ENCODE peak calls at places on chromosomes 13 and 19, in nine cellular contexts. Z, E, J, C, H, T, A, F and L are unnamed samples.

GRCh38 chr13:45328661-45329105 is 12.3 kb downstream of the TPT1 start:
- DNase-seq in A (peak), J (no peak), C (no peak), Z (no peak), T (no peak), H (no peak), E (no peak), F (no peak), L (no peak)

GRCh38 chr13:42894765-42895181 is 97.3 kb downstream of the EPSTI1 start:
- DNase-seq in Z (no peak), C (no peak), F (no peak), J (peak), E (no peak), A (peak), T (no peak), H (no peak), L (no peak)

GRCh38 chr19:3784607-3785463 is 1.3 kb downstream of the MATK start:
- DNase-seq in C (no peak), A (no peak), Z (no peak), T (no peak), H (no peak), E (no peak), J (no peak), F (no peak), L (no peak)

GRCh38 chr19:12868540-12869112 is 12.6 kb downstream of the DNASE2 start:
- DNase-seq in A (peak), E (no peak), J (no peak), H (no peak), C (no peak), F (no peak), Z (no peak), T (no peak), L (no peak)

GRCh38 chr13:51070005-51070649 is 40.9 kb downstream of the C13orf42 start:
- DNase-seq in F (peak), E (peak), J (peak), H (peak), T (peak), A (peak), C (peak), Z (peak), L (peak)

GRCh38 chr19:56639217-56639616 is 3.7 kb upstream of the SMIM17 start:
- DNase-seq in H (no peak), J (no peak), C (no peak), F (no peak), E (no peak), A (peak), Z (no peak), T (no peak), L (no peak)

GRCh38 chr13:21326155-21327030 is 132.7 kb downstream of the ZDHHC20 start:
- DNase-seq in E (no peak), F (no peak), H (no peak), C (no peak), T (peak), A (peak), Z (no peak), J (peak), L (no peak)

GRCh38 chr13:111286162-111286561 is 34.3 kb upstream of the TEX29 start:
- DNase-seq in T (no peak), J (no peak), E (no peak), A (no peak), F (no peak), H (no peak), Z (no peak), C (no peak), L (no peak)

GRCh38 chr19:46133101-46133627 is 8.7 kb upstream of the IGFL3 start:
- DNase-seq in H (no peak), E (peak), A (peak), C (no peak), Z (no peak), F (no peak), J (peak), T (peak), L (peak)

GRCh38 chr19:7888145-7888825 is at the start of gene LRRC8E:
- DNase-seq in Z (no peak), C (no peak), H (no peak), T (peak), A (peak), E (peak), J (peak), F (no peak), L (peak)

GRCh38 chr19:55635856-55636440 is 4.9 kb upstream of the ZNF580 start:
- DNase-seq in F (no peak), C (no peak), J (no peak), H (peak), Z (no peak), E (no peak), A (no peak), T (no peak), L (no peak)

GRCh38 chr13:67390462-67391093 is 160.4 kb upstream of the PCDH9 start:
- DNase-seq in H (no peak), C (no peak), J (no peak), Z (no peak), T (no peak), E (no peak), A (peak), F (no peak), L (no peak)

GRCh38 chr19:55563261-55563690 is 17.4 kb downstream of the ZNF579 start:
- DNase-seq in E (no peak), F (no peak), C (no peak), J (no peak), H (peak), Z (no peak), A (peak), T (peak), L (no peak)

GRCh38 chr19:7427944-7428343 is 60.9 kb downstream of the PEX11G start:
- DNase-seq in A (peak), J (no peak), T (no peak), C (no peak), H (no peak), Z (no peak), E (no peak), F (no peak), L (no peak)

GRCh38 chr13:40340368-40341085 is 325.9 kb downstream of the FOXO1 start:
- DNase-seq in J (no peak), T (no peak), H (no peak), Z (peak), E (no peak), F (peak), C (no peak), A (peak), L (no peak)

GRCh38 chr13:98293103-98293502 is 116.0 kb upstream of the RNF113B start:
- DNase-seq in E (no peak), Z (no peak), A (no peak), C (no peak), H (no peak), F (no peak), J (no peak), T (peak), L (no peak)

GRCh38 chr19:6678690-6679109 is 8.7 kb upstream of the TNFSF14 start:
- DNase-seq in E (no peak), F (no peak), H (no peak), Z (no peak), J (peak), A (peak), T (no peak), C (no peak), L (no peak)

GRCh38 chr19:7734220-7735203 is 2.6 kb upstream of the CLEC4G start:
- DNase-seq in J (peak), A (peak), C (no peak), T (peak), H (no peak), F (no peak), Z (no peak), E (no peak), L (no peak)

GRCh38 chr19:37931941-37932655 is 25.1 kb downstream of the SIPA1L3 start:
- DNase-seq in E (peak), H (peak), C (peak), T (peak), J (peak), A (peak), Z (no peak), F (peak), L (peak)

GRCh38 chr13:106138620-106139019 is 396.8 kb downstream of the EFNB2 start:
- DNase-seq in J (peak), A (no peak), C (no peak), E (no peak), T (no peak), H (no peak), Z (no peak), F (no peak), L (no peak)

GRCh38 chr13:46339035-46339666 is 47.9 kb downstream of the RUBCNL start:
- DNase-seq in A (peak), Z (peak), H (no peak), J (peak), T (peak), F (no peak), C (no peak), E (no peak), L (no peak)

GRCh38 chr19:44718441-44719261 is 19.7 kb downstream of the CEACAM16 start:
- DNase-seq in F (peak), Z (no peak), H (peak), E (no peak), A (no peak), C (no peak), T (peak), J (no peak), L (no peak)

GRCh38 chr13:103081435-103081834 is 15.2 kb upstream of the SLC10A2 start:
- DNase-seq in H (no peak), C (no peak), E (no peak), J (no peak), A (no peak), F (no peak), T (no peak), Z (no peak), L (no peak)

GRCh38 chr13:29573190-29573589 is 22.3 kb downstream of the SLC7A1 start:
- DNase-seq in T (peak), H (no peak), C (no peak), J (no peak), Z (no peak), E (no peak), A (peak), F (no peak), L (no peak)

GRCh38 chr13:25571237-25571636 is 199.5 kb downstream of the ATP8A2 start:
- DNase-seq in F (no peak), J (no peak), E (no peak), H (no peak), T (no peak), A (peak), C (no peak), Z (no peak), L (no peak)
- TF ChIP-seq CTCF in F (no peak), J (no peak), E (peak), H (no peak), T (no peak), A (peak), C (no peak), Z (no peak), L (peak)

GRCh38 chr19:18349524-18350128 is 9.2 kb downstream of the PGPEP1 start:
- DNase-seq in C (no peak), Z (no peak), A (peak), J (peak), E (peak), H (peak), T (peak), F (no peak), L (no peak)
- TF ChIP-seq CTCF in C (peak), Z (peak), A (peak), J (peak), E (peak), H (peak), T (peak), F (peak), L (peak)

DNA sequence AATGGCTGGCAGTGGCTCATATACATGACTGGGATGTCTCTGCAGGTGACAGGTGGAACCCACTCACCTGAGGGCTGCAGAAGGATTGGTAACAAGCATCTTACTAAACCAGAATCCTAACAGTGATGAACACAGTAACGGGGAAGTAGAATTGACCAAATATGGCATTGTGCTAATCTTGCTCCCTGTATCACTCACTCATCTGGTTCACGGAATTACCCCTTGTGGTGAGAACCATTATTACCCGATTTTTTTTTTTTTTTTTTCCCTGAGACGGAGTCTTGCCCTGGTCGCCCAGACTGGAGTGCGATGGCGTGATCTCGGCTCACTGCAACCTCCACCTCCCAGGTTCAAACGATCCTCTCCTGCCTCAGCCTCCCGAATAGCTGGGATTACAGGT is 69.5 kb downstream of the PTPRS start:
- DNase-seq in T (no peak), C (no peak), E (no peak), J (no peak), F (no peak), H (no peak), A (peak), Z (no peak), L (no peak)
- TF ChIP-seq CTCF in T (no peak), C (no peak), E (peak), J (peak), F (no peak), H (no peak), A (peak), Z (peak), L (peak)

DNA sequence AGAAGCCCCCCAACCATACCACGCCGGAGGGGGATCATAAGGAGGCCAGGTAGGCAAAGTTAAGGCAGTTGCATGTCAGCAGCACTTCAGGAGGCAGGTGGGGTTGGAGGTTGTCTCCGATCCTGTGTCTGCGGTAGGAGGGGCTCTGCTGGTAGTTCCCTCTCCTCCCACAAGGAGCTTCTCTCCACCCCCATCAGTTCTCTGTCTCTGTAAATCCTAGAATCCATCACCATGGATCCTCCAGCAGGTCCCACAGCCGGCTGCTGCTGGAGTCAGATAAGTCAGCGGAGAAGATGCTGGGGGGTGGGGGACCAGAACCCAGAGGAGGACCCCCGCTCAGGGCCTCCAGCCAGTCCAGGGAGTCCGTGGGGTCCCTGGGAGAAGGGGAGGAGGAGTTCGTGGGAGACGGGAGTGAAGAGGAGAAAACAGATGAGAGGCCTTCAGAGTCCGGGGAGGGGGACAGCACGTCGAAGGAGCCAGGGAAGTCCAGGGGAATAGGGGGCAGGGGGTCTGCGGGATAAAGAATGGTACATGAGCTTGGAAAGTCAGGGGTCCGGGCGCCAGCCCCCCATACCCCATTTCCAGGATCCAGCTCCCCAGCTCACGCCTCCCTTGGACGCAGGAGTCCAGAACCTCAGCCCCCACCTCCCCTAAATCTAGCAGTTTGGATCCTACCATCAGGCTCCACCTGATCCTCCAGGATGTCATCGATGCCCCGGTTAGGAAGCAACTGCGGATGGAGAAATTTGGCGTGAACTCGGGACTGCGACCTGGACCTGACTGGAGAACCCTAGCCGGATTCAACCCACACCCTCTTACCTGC is 6.3 kb downstream of the MAMSTR start:
- DNase-seq in C (no peak), T (no peak), E (no peak), J (no peak), Z (no peak), H (no peak), F (no peak), A (peak), L (no peak)
- TF ChIP-seq CTCF in C (no peak), T (no peak), E (peak), J (peak), Z (peak), H (no peak), F (no peak), A (peak), L (peak)

GRCh38 chr13:108226184-108226583 is 8.0 kb downstream of the ABHD13 start:
- DNase-seq in H (no peak), E (no peak), F (no peak), A (no peak), J (peak), Z (no peak), C (no peak), T (no peak), L (no peak)

GRCh38 chr13:108223850-108224503 is 5.8 kb downstream of the ABHD13 start:
- DNase-seq in A (no peak), E (no peak), T (no peak), Z (no peak), C (no peak), J (no peak), F (no peak), H (no peak), L (no peak)

GRCh38 chr13:108225440-108225839 is 7.2 kb downstream of the ABHD13 start:
- DNase-seq in Z (no peak), J (no peak), H (no peak), E (no peak), C (no peak), A (no peak), T (no peak), F (no peak), L (no peak)

GRCh38 chr13:108230377-108230776 is 12.2 kb downstream of the ABHD13 start:
- DNase-seq in T (no peak), F (no peak), H (no peak), C (no peak), Z (no peak), J (no peak), A (no peak), E (no peak), L (no peak)

GRCh38 chr13:108227651-108228272 is 9.6 kb downstream of the ABHD13 start:
- DNase-seq in E (peak), Z (no peak), H (no peak), A (peak), J (peak), T (no peak), C (no peak), F (no peak), L (peak)
- TF ChIP-seq CTCF in E (peak), Z (peak), H (peak), A (peak), J (peak), T (peak), C (peak), F (peak), L (peak)

GRCh38 chr19:29618871-29619270 is 12.8 kb downstream of the POP4 start:
- DNase-seq in A (no peak), Z (no peak), J (no peak), T (no peak), E (no peak), C (no peak), H (no peak), F (no peak), L (no peak)

GRCh38 chr19:29615891-29616425 is 9.9 kb downstream of the POP4 start:
- DNase-seq in J (no peak), T (no peak), Z (no peak), E (no peak), F (no peak), C (no peak), H (no peak), A (no peak), L (no peak)

GRCh38 chr19:29618434-29618833 is 12.4 kb downstream of the POP4 start:
- DNase-seq in Z (no peak), F (no peak), J (no peak), E (no peak), H (no peak), A (no peak), C (no peak), T (no peak), L (no peak)

GRCh38 chr19:29616541-29616940 is 10.5 kb downstream of the POP4 start:
- DNase-seq in T (no peak), A (no peak), C (no peak), H (no peak), F (no peak), Z (no peak), E (no peak), J (no peak), L (no peak)

DNA sequence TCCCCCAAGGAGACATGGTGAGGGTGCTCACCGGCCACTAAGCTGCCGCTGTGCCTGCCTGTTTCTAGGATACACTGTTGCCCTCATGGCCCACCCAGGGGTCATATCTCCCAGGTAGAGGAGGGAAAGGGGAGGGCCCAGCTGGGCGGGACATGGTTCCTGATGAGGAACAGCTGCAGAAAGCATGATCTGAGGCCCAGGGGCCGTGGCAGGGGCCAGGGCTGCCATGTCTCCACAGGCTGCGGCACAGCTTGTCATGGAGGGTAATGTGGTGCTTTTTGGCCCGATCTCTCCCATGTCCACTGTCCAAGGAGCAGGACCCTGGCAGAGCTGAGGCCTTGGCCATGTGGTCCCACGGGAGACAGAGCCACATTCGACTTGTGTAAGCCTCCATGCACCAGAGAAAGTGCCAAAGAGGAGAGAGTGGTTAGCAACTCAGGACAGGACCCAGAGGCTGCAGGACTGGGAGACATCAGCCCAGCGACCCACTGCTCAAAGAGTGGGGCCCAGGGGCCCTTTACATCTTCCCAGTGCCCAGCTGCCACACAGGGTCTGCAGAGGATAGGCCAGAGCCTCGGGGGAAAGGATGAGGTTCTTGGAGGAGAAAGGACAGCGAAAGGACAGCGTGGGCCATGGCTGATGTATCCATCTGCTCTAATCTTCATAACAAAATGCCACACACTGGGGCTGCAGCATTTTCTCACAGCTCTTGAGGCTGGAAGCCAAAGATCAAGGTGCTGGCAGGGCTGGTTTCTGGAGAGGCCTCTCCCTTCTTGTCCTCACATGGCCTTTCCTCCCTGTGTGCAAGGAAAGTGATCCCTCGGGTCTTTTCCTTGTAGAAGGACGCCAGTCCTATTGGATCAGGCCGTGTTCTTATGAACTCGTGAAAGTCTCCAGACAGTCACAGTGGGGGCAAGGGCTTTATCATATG is 11.5 kb downstream of the POP4 start:
- DNase-seq in C (no peak), J (no peak), H (no peak), F (no peak), Z (no peak), T (no peak), A (no peak), E (no peak), L (no peak)
- TF ChIP-seq CTCF in C (no peak), J (no peak), H (no peak), F (no peak), Z (no peak), T (no peak), A (no peak), E (no peak), L (no peak)

DNA sequence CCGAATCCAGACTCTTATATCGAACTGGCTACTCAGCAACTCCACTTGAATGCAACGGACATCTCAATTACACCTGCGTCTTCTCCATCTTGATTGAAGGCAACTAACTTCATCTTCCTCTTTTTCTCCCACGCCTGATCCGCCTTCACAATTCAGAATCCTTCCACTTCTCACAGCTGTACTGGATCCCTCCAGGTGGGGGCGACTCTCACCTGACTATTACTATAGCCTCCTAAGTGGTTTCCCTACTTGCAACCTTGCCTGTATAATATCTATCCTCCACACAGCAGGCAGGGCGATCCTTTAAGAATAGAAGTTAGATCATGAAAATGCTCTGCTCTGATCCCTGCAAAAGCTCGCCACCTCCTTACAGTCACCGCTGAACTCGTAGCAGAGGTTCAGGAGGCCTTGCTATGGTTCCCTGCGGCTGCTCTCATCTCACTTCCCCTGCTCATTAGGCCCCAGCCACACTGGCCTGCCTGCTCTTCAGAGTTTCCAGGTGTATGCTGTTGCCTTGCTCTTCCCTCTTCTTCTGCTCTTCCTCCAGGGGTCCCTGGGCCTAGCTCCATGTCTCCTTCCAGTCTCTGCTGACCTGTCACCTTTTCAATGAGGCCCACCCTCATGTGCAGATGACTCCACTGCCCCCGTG is 31.9 kb downstream of the RFXAP start:
- DNase-seq in C (no peak), F (no peak), J (no peak), A (peak), E (no peak), Z (no peak), T (no peak), H (no peak), L (no peak)
- TF ChIP-seq CTCF in C (no peak), F (peak), J (peak), A (peak), E (peak), Z (peak), T (no peak), H (no peak), L (peak)

GRCh38 chr19:11530432-11530831 is 1.5 kb upstream of the ECSIT start:
- DNase-seq in A (peak), T (peak), F (peak), H (peak), J (peak), E (peak), Z (no peak), C (no peak), L (no peak)
- TF ChIP-seq CTCF in A (peak), T (no peak), F (peak), H (no peak), J (peak), E (peak), Z (peak), C (no peak), L (peak)